ENCODE peak calls at places on chromosomes 3 and 15, in nine cellular contexts. V, I, X, E, K, M, A, R and D are unnamed samples.

GRCh38 chr15:46732060-46732459 is 985.2 kb upstream of the SEMA6D start:
- DNase-seq in V (no peak), I (no peak), X (no peak), E (no peak), K (no peak), M (no peak), A (no peak), R (no peak), D (no peak)

GRCh38 chr3:57444469-57444868 is 99.7 kb downstream of the DNAH12 start:
- DNase-seq in V (no peak), I (no peak), X (no peak), E (no peak), K (no peak), M (no peak), A (no peak), R (no peak), D (no peak)

GRCh38 chr3:113535898-113536297 is 3.5 kb downstream of the SIDT1 start:
- DNase-seq in V (no peak), I (no peak), X (peak; percentile 51), E (no peak), K (no peak), M (no peak), A (no peak), R (no peak), D (no peak)

GRCh38 chr3:173826416-173826815 is 428.9 kb downstream of the NLGN1 start:
- DNase-seq in V (no peak), I (no peak), X (no peak), E (no peak), K (no peak), M (no peak), A (no peak), R (no peak), D (no peak)

GRCh38 chr3:3666664-3667063 is 132.6 kb upstream of the LRRN1 start:
- DNase-seq in V (no peak), I (no peak), X (no peak), E (no peak), K (no peak), M (no peak), A (no peak), R (peak; percentile 65), D (no peak)

GRCh38 chr3:50978991-50979667 is 304.4 kb downstream of the DOCK3 start:
- DNase-seq in V (no peak), I (no peak), X (peak; percentile 77), E (no peak), K (no peak), M (no peak), A (no peak), R (no peak), D (no peak)

GRCh38 chr3:41115069-41115468 is 84.2 kb upstream of the CTNNB1 start:
- DNase-seq in V (no peak), I (no peak), X (no peak), E (no peak), K (no peak), M (no peak), A (no peak), R (no peak), D (no peak)

GRCh38 chr3:141275973-141276372 is 44.3 kb downstream of the PXYLP1 start:
- DNase-seq in V (no peak), I (peak; percentile 49), X (no peak), E (peak; percentile 67), K (no peak), M (peak; percentile 46), A (peak; percentile 18), R (no peak), D (no peak)

GRCh38 chr3:13158441-13158840 is 85.2 kb upstream of the IQSEC1 start:
- DNase-seq in V (no peak), I (no peak), X (no peak), E (no peak), K (no peak), M (no peak), A (no peak), R (no peak), D (no peak)

GRCh38 chr3:30289751-30290150 is 316.6 kb upstream of the TGFBR2 start:
- DNase-seq in V (no peak), I (no peak), X (no peak), E (no peak), K (no peak), M (no peak), A (no peak), R (no peak), D (no peak)

GRCh38 chr3:169596126-169596525 is 67.4 kb downstream of the MECOM start:
- DNase-seq in V (no peak), I (no peak), X (no peak), E (no peak), K (no peak), M (no peak), A (no peak), R (no peak), D (no peak)

GRCh38 chr3:51937014-51937413 is 4.7 kb downstream of the RRP9 start:
- DNase-seq in V (no peak), I (no peak), X (no peak), E (no peak), K (no peak), M (no peak), A (no peak), R (no peak), D (peak; percentile 58)

GRCh38 chr15:61182955-61183354 is 46.1 kb downstream of the RORA start:
- DNase-seq in V (no peak), I (no peak), X (no peak), E (no peak), K (no peak), M (no peak), A (no peak), R (no peak), D (no peak)

GRCh38 chr15:45943255-45943654 is 308.4 kb downstream of the SQOR start:
- DNase-seq in V (no peak), I (no peak), X (no peak), E (no peak), K (no peak), M (peak; percentile 32), A (no peak), R (no peak), D (no peak)

GRCh38 chr3:13115991-13116390 is 42.8 kb upstream of the IQSEC1 start:
- DNase-seq in V (no peak), I (no peak), X (peak; percentile 29), E (no peak), K (no peak), M (no peak), A (no peak), R (no peak), D (peak; percentile 43)

GRCh38 chr3:195147649-195148121 is 123.3 kb downstream of the XXYLT1 start:
- DNase-seq in V (peak; percentile 41), I (no peak), X (no peak), E (peak; percentile 44), K (peak; percentile 25), M (no peak), A (no peak), R (peak; percentile 85), D (no peak)

GRCh38 chr3:197023998-197024651 is 5.5 kb downstream of the MELTF start:
- DNase-seq in V (no peak), I (no peak), X (peak; percentile 51), E (no peak), K (no peak), M (peak; percentile 7), A (no peak), R (peak; percentile 27), D (no peak)

GRCh38 chr15:73941044-73941443 is 14.8 kb downstream of the LOXL1 start:
- DNase-seq in V (no peak), I (peak; percentile 93), X (no peak), E (peak; percentile 91), K (no peak), M (peak; percentile 68), A (peak; percentile 88), R (no peak), D (peak; percentile 54)

GRCh38 chr3:78634316-78634715 is 1133.5 kb downstream of the ROBO1 start:
- DNase-seq in V (no peak), I (no peak), X (no peak), E (no peak), K (no peak), M (no peak), A (no peak), R (no peak), D (no peak)

GRCh38 chr3:98733055-98733777 is 29.9 kb upstream of the ST3GAL6 start:
- DNase-seq in V (peak; percentile 32), I (peak; percentile 10), X (no peak), E (peak; percentile 39), K (peak; percentile 41), M (peak; percentile 50), A (no peak), R (peak; percentile 53), D (peak; percentile 78)

GRCh38 chr15:73930790-73931281 is 4.6 kb downstream of the LOXL1 start:
- DNase-seq in V (peak; percentile 82), I (no peak), X (no peak), E (peak; percentile 77), K (no peak), M (peak; percentile 51), A (no peak), R (no peak), D (peak; percentile 68)

GRCh38 chr3:194255252-194256039 is 95.7 kb downstream of the CPN2 start:
- DNase-seq in V (peak; percentile 62), I (no peak), X (peak; percentile 55), E (peak; percentile 81), K (peak; percentile 37), M (peak; percentile 60), A (no peak), R (peak; percentile 51), D (peak; percentile 91)

GRCh38 chr3:9715764-9716437 is 12.3 kb downstream of the CPNE9 start:
- DNase-seq in V (peak; percentile 70), I (peak; percentile 79), X (no peak), E (peak; percentile 93), K (peak; percentile 76), M (peak; percentile 90), A (peak; percentile 65), R (no peak), D (peak; percentile 81)
- TF ChIP-seq CTCF in V (peak; percentile 55), I (peak; percentile 98), X (peak; percentile 45), E (peak; percentile 99), K (peak; percentile 87), M (peak; percentile 74), A (peak; percentile 98), R (no peak), D (peak; percentile 67)

DNA sequence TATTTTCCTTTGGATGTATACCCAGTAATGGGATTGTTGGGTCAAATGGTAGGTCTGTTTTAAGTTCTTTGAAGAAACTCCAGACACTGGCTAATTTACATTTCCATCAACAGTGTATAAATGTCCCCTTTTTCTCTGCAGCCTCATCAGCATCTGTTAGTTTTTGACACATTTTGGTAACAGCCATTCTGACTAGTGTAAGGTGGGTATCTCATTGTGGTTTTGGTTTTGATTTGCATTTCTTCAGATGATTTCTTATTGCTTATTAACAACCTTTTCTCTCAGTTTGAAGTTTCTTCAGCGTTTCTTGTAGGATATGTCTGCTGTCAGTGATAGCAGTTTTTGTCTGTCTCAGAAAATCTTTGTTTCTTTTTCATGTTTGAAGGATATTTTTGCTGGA is 15.4 kb downstream of the GALK2 start:
- DNase-seq in V (no peak), I (no peak), X (no peak), E (no peak), K (no peak), M (no peak), A (no peak), R (no peak), D (no peak)
- TF ChIP-seq CTCF in V (no peak), I (no peak), X (no peak), E (no peak), K (no peak), M (no peak), A (no peak), R (no peak), D (no peak)

GRCh38 chr3:149129326-149130123 is at the start of gene HPS3:
- DNase-seq in V (peak; percentile 93), I (peak; percentile 90), X (peak; percentile 93), E (peak; percentile 87), K (peak; percentile 95), M (peak; percentile 98), A (peak; percentile 66), R (peak; percentile 94), D (peak; percentile 98)
- TF ChIP-seq CTCF in V (no peak), I (no peak), X (no peak), E (no peak), K (no peak), M (no peak), A (no peak), R (no peak), D (no peak)

GRCh38 chr3:158404319-158404718 is 166.7 kb upstream of the MLF1 start:
- DNase-seq in V (no peak), I (no peak), X (no peak), E (no peak), K (no peak), M (no peak), A (no peak), R (no peak), D (no peak)
- TF ChIP-seq CTCF in V (no peak), I (no peak), X (no peak), E (no peak), K (no peak), M (no peak), A (no peak), R (no peak), D (no peak)